ENCODE peak calls at places on chromosome 7, in six cellular contexts. One of them, this sample, is unnamed. For H3K4me1, the result is how much of the 10 kb centered on the place peaks cover.

GRCh38 chr7:105661625-105662024 is 80.3 kb upstream of the EFCAB10 start:
- DNase-seq in OCI-LY7: no peak
- DNase-seq in ovary: no peak
- DNase-seq in PC-3: no peak
- DNase-seq in neural progenitor cell: no peak
- DNase-seq in heart right ventricle: no peak
- DNase-seq in this sample: no peak

GRCh38 chr7:157807510-157807909 is 470.7 kb downstream of the DNAJB6 start:
- DNase-seq in OCI-LY7: no peak
- DNase-seq in ovary: no peak
- DNase-seq in PC-3: peak
- DNase-seq in neural progenitor cell: peak
- DNase-seq in heart right ventricle: no peak
- DNase-seq in this sample: no peak

GRCh38 chr7:124765401-124766352 is at the start of gene GPR37:
- DNase-seq in OCI-LY7: no peak
- DNase-seq in ovary: no peak
- DNase-seq in PC-3: peak
- DNase-seq in neural progenitor cell: peak
- DNase-seq in heart right ventricle: peak
- DNase-seq in this sample: peak

GRCh38 chr7:17787257-17787656 is 153.0 kb downstream of the SNX13 start:
- DNase-seq in OCI-LY7: no peak
- DNase-seq in ovary: no peak
- DNase-seq in PC-3: peak
- DNase-seq in neural progenitor cell: no peak
- DNase-seq in heart right ventricle: no peak
- DNase-seq in this sample: no peak

GRCh38 chr7:134059921-134060320 is 67.2 kb upstream of the LRGUK start:
- DNase-seq in OCI-LY7: no peak
- DNase-seq in ovary: no peak
- DNase-seq in PC-3: no peak
- DNase-seq in neural progenitor cell: no peak
- DNase-seq in heart right ventricle: no peak
- DNase-seq in this sample: no peak

GRCh38 chr7:45650404-45651055 is 76.4 kb downstream of the ADCY1 start:
- DNase-seq in OCI-LY7: no peak
- DNase-seq in ovary: no peak
- DNase-seq in PC-3: no peak
- DNase-seq in neural progenitor cell: no peak
- DNase-seq in heart right ventricle: no peak
- DNase-seq in this sample: no peak

GRCh38 chr7:108097703-108098102 is 32.5 kb downstream of the LAMB4 start:
- DNase-seq in OCI-LY7: peak
- DNase-seq in ovary: no peak
- DNase-seq in PC-3: peak
- DNase-seq in neural progenitor cell: peak
- DNase-seq in heart right ventricle: no peak
- DNase-seq in this sample: no peak

GRCh38 chr7:159025161-159025779 is 119.4 kb downstream of the VIPR2 start:
- DNase-seq in OCI-LY7: no peak
- DNase-seq in ovary: no peak
- DNase-seq in PC-3: no peak
- DNase-seq in neural progenitor cell: no peak
- DNase-seq in heart right ventricle: no peak
- DNase-seq in this sample: no peak

GRCh38 chr7:46478046-46478445 is 557.0 kb upstream of the IGFBP3 start:
- DNase-seq in OCI-LY7: no peak
- DNase-seq in ovary: no peak
- DNase-seq in PC-3: peak
- DNase-seq in neural progenitor cell: no peak
- DNase-seq in heart right ventricle: no peak
- DNase-seq in this sample: no peak

GRCh38 chr7:104795616-104796398 is 218.2 kb upstream of the KMT2E start:
- DNase-seq in OCI-LY7: no peak
- DNase-seq in ovary: no peak
- DNase-seq in PC-3: peak
- DNase-seq in neural progenitor cell: no peak
- DNase-seq in heart right ventricle: no peak
- DNase-seq in this sample: no peak

GRCh38 chr7:74026406-74027123 is 1.4 kb upstream of the ELN start:
- DNase-seq in OCI-LY7: peak
- DNase-seq in ovary: peak
- DNase-seq in PC-3: peak
- DNase-seq in neural progenitor cell: peak
- DNase-seq in heart right ventricle: peak
- DNase-seq in this sample: peak

GRCh38 chr7:47951374-47951773 is 3.1 kb upstream of the PKD1L1 start:
- DNase-seq in OCI-LY7: no peak
- DNase-seq in ovary: no peak
- DNase-seq in PC-3: peak
- DNase-seq in neural progenitor cell: no peak
- DNase-seq in heart right ventricle: no peak
- DNase-seq in this sample: no peak

GRCh38 chr7:124782335-124782734 is 16.7 kb upstream of the GPR37 start:
- DNase-seq in OCI-LY7: no peak
- DNase-seq in ovary: no peak
- DNase-seq in PC-3: no peak
- DNase-seq in neural progenitor cell: peak
- DNase-seq in heart right ventricle: no peak
- DNase-seq in this sample: no peak

GRCh38 chr7:107538001-107538400 is 25.7 kb downstream of the COG5 start:
- DNase-seq in OCI-LY7: no peak
- DNase-seq in ovary: no peak
- DNase-seq in PC-3: no peak
- DNase-seq in neural progenitor cell: no peak
- DNase-seq in heart right ventricle: no peak
- DNase-seq in this sample: no peak

GRCh38 chr7:80827238-80827633 is 91.6 kb downstream of the SEMA3C start:
- DNase-seq in OCI-LY7: no peak
- DNase-seq in ovary: no peak
- DNase-seq in PC-3: peak
- DNase-seq in neural progenitor cell: no peak
- DNase-seq in heart right ventricle: no peak
- DNase-seq in this sample: no peak

GRCh38 chr7:115009736-115010435 is 88.0 kb downstream of the MDFIC start:
- DNase-seq in OCI-LY7: no peak
- DNase-seq in ovary: peak
- DNase-seq in PC-3: no peak
- DNase-seq in neural progenitor cell: no peak
- DNase-seq in heart right ventricle: no peak
- DNase-seq in this sample: no peak

GRCh38 chr7:77813180-77813579 is 14.6 kb downstream of the PHTF2 start:
- DNase-seq in OCI-LY7: no peak
- DNase-seq in ovary: no peak
- DNase-seq in PC-3: no peak
- DNase-seq in neural progenitor cell: no peak
- DNase-seq in heart right ventricle: no peak
- DNase-seq in this sample: no peak

GRCh38 chr7:127582361-127582760 is 3.0 kb downstream of the GCC1 start:
- DNase-seq in OCI-LY7: no peak
- DNase-seq in ovary: peak
- DNase-seq in PC-3: no peak
- DNase-seq in neural progenitor cell: no peak
- DNase-seq in heart right ventricle: peak
- DNase-seq in this sample: no peak

GRCh38 chr7:131533566-131534561 is 22.6 kb downstream of the PODXL start:
- DNase-seq in OCI-LY7: no peak
- DNase-seq in ovary: no peak
- DNase-seq in PC-3: no peak
- DNase-seq in neural progenitor cell: no peak
- DNase-seq in heart right ventricle: no peak
- DNase-seq in this sample: no peak

GRCh38 chr7:100563100-100563564 is 10.6 kb downstream of the SAP25 start:
- DNase-seq in OCI-LY7: no peak
- DNase-seq in ovary: no peak
- DNase-seq in PC-3: no peak
- DNase-seq in neural progenitor cell: no peak
- DNase-seq in heart right ventricle: no peak
- DNase-seq in this sample: no peak

GRCh38 chr7:100559127-100559526 is 14.6 kb downstream of the SAP25 start:
- DNase-seq in OCI-LY7: no peak
- DNase-seq in ovary: no peak
- DNase-seq in PC-3: no peak
- DNase-seq in neural progenitor cell: no peak
- DNase-seq in heart right ventricle: no peak
- DNase-seq in this sample: no peak

GRCh38 chr7:100563809-100564400 is 9.8 kb downstream of the SAP25 start:
- DNase-seq in OCI-LY7: peak
- DNase-seq in ovary: peak
- DNase-seq in PC-3: peak
- DNase-seq in neural progenitor cell: peak
- DNase-seq in heart right ventricle: peak
- DNase-seq in this sample: peak

GRCh38 chr7:100562195-100563099 is 11.3 kb downstream of the SAP25 start:
- DNase-seq in OCI-LY7: no peak
- DNase-seq in ovary: no peak
- DNase-seq in PC-3: no peak
- DNase-seq in neural progenitor cell: no peak
- DNase-seq in heart right ventricle: no peak
- DNase-seq in this sample: no peak

DNA sequence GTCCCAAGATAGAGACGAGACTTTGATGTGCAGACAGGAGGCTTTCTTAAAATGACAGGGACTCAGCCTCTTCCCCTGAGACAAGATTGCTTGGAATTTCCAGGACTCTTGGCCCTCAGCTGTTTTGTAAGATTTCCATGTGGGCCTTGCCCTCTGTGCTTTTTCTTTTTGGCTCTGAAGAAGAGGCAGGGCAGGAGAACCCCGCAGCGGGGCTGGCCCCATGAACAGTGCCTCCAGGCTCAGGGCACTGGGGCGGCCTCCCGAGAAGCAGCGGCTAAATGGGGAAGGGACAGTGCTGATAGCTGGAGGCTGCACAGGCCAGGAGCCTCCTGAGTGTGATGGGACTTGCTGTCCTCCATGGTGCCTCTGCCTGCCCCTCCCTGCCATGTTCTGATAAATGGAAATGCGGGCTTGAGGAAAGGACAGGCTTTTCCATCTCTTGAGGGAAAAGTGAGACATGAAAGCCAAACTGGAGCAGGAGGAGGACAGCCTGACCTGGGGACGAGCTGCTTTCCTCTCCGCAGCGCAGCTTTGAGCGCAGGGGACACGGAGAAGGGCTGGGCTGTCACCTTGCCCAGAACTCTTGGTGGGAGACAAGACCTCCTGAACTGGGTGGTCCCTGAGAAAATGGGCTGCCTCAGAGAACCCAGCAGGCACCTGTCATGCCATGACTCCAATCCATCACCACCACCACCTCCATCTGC is 12.1 kb downstream of the SAP25 start:
- DNase-seq in OCI-LY7: no peak
- DNase-seq in ovary: no peak
- DNase-seq in PC-3: no peak
- DNase-seq in neural progenitor cell: no peak
- DNase-seq in heart right ventricle: no peak
- DNase-seq in this sample: no peak
- H3K4me1 ChIP-seq in OCI-LY7: under half
- H3K4me1 ChIP-seq in ovary: under half
- H3K4me1 ChIP-seq in PC-3: under half
- H3K4me1 ChIP-seq in neural progenitor cell: under half
- H3K4me1 ChIP-seq in heart right ventricle: under half
- H3K4me1 ChIP-seq in this sample: under half

GRCh38 chr7:95915731-95916130 is 143.4 kb downstream of the DYNC1I1 start:
- DNase-seq in OCI-LY7: no peak
- DNase-seq in ovary: no peak
- DNase-seq in PC-3: no peak
- DNase-seq in neural progenitor cell: no peak
- DNase-seq in heart right ventricle: no peak
- DNase-seq in this sample: no peak

GRCh38 chr7:95919574-95919973 is 147.2 kb downstream of the DYNC1I1 start:
- DNase-seq in OCI-LY7: no peak
- DNase-seq in ovary: no peak
- DNase-seq in PC-3: peak
- DNase-seq in neural progenitor cell: no peak
- DNase-seq in heart right ventricle: no peak
- DNase-seq in this sample: no peak

GRCh38 chr7:95921543-95921942 is 149.2 kb downstream of the DYNC1I1 start:
- DNase-seq in OCI-LY7: no peak
- DNase-seq in ovary: no peak
- DNase-seq in PC-3: peak
- DNase-seq in neural progenitor cell: no peak
- DNase-seq in heart right ventricle: no peak
- DNase-seq in this sample: no peak

GRCh38 chr7:95917622-95918021 is 145.3 kb downstream of the DYNC1I1 start:
- DNase-seq in OCI-LY7: no peak
- DNase-seq in ovary: no peak
- DNase-seq in PC-3: no peak
- DNase-seq in neural progenitor cell: no peak
- DNase-seq in heart right ventricle: no peak
- DNase-seq in this sample: no peak

DNA sequence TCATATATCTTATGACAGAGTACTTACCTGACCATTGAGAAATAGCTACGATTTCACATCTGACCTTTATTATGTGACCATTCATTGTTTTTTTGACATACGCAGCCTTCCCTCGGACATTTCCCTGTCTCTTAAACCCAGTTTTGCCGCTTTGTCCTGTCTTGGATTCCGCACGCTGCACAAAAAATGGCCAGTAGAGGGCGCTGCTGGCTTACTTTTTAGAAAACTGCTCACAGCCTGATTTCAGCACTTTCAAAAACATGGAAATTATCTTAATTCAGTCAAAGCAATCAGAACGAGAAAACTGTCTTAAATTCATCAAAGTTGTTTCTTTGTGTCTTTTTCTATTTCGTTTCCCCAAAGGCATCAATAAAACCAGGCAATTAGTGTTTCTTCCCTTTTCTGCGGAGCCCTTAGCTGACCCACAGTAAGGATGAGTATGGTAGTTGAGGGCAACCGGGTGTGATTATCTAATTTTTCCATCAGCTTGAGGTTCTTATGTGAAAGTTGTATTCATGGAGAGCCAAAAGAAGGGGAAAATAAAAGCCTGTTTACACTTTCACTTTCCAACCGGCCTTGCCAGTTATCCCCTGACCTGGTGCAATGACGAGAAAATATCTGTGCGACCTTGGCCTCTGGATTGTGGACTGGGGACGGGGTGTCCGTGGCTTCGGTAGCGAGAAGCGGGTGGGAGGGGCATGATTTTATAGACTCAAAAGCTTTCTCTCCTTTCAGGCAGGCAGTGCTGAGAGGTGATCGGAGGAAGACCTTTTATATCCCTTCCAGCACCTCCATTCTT is 144.4 kb downstream of the DYNC1I1 start:
- DNase-seq in OCI-LY7: peak
- DNase-seq in ovary: peak
- DNase-seq in PC-3: peak
- DNase-seq in neural progenitor cell: peak
- DNase-seq in heart right ventricle: peak
- DNase-seq in this sample: peak
- H3K4me3 ChIP-seq in OCI-LY7: no peak
- H3K4me3 ChIP-seq in ovary: no peak
- H3K4me3 ChIP-seq in PC-3: peak
- H3K4me3 ChIP-seq in neural progenitor cell: no peak
- H3K4me3 ChIP-seq in heart right ventricle: no peak
- H3K4me3 ChIP-seq in this sample: peak

GRCh38 chr7:44465490-44465889 is 25.0 kb downstream of the NUDCD3 start:
- DNase-seq in OCI-LY7: no peak
- DNase-seq in ovary: no peak
- DNase-seq in PC-3: no peak
- DNase-seq in neural progenitor cell: no peak
- DNase-seq in heart right ventricle: no peak
- DNase-seq in this sample: no peak
- H3K4me1 ChIP-seq in OCI-LY7: half or more
- H3K4me1 ChIP-seq in ovary: under half
- H3K4me1 ChIP-seq in PC-3: under half
- H3K4me1 ChIP-seq in neural progenitor cell: under half
- H3K4me1 ChIP-seq in heart right ventricle: under half
- H3K4me1 ChIP-seq in this sample: under half

GRCh38 chr7:93923291-93923690 is 1.8 kb downstream of the GNG11 start:
- DNase-seq in OCI-LY7: no peak
- DNase-seq in ovary: no peak
- DNase-seq in PC-3: no peak
- DNase-seq in neural progenitor cell: no peak
- DNase-seq in heart right ventricle: no peak
- DNase-seq in this sample: no peak
- H3K4me3 ChIP-seq in OCI-LY7: peak
- H3K4me3 ChIP-seq in ovary: peak
- H3K4me3 ChIP-seq in PC-3: peak
- H3K4me3 ChIP-seq in neural progenitor cell: no peak
- H3K4me3 ChIP-seq in heart right ventricle: peak
- H3K4me3 ChIP-seq in this sample: peak

This sample was measured in lower lobe of right lung.